ENCODE peak calls at places on chromosomes 3 and 15, in five cellular contexts. One of them, this sample, is unnamed.

GRCh38 chr3:64539451-64540196 is 148.2 kb downstream of the ADAMTS9 start:
- DNase-seq in activated naive CD4-positive, alpha-beta T cell: no peak
- DNase-seq in SK-N-DZ: no peak
- DNase-seq in RCC 7860: no peak
- DNase-seq in mucosa of descending colon: no peak
- DNase-seq in this sample: peak

GRCh38 chr3:185822957-185823279 is 1.9 kb downstream of the IGF2BP2 start:
- DNase-seq in activated naive CD4-positive, alpha-beta T cell: no peak
- DNase-seq in SK-N-DZ: no peak
- DNase-seq in RCC 7860: no peak
- DNase-seq in mucosa of descending colon: no peak
- DNase-seq in this sample: no peak

GRCh38 chr3:55327131-55327920 is 159.8 kb downstream of the WNT5A start:
- DNase-seq in activated naive CD4-positive, alpha-beta T cell: no peak
- DNase-seq in SK-N-DZ: no peak
- DNase-seq in RCC 7860: peak
- DNase-seq in mucosa of descending colon: no peak
- DNase-seq in this sample: no peak

GRCh38 chr3:157589168-157589567 is 86.0 kb upstream of the VEPH1 start:
- DNase-seq in activated naive CD4-positive, alpha-beta T cell: no peak
- DNase-seq in SK-N-DZ: no peak
- DNase-seq in RCC 7860: no peak
- DNase-seq in mucosa of descending colon: no peak
- DNase-seq in this sample: no peak

GRCh38 chr15:75174102-75174501 is 27.6 kb upstream of the C15orf39 start:
- DNase-seq in activated naive CD4-positive, alpha-beta T cell: no peak
- DNase-seq in SK-N-DZ: no peak
- DNase-seq in RCC 7860: no peak
- DNase-seq in mucosa of descending colon: peak
- DNase-seq in this sample: no peak

GRCh38 chr3:54527953-54528352 is 399.9 kb downstream of the LRTM1 start:
- DNase-seq in activated naive CD4-positive, alpha-beta T cell: no peak
- DNase-seq in SK-N-DZ: no peak
- DNase-seq in RCC 7860: no peak
- DNase-seq in mucosa of descending colon: no peak
- DNase-seq in this sample: no peak

GRCh38 chr3:135848051-135848450 is 117.5 kb upstream of the PPP2R3A start:
- DNase-seq in activated naive CD4-positive, alpha-beta T cell: no peak
- DNase-seq in SK-N-DZ: no peak
- DNase-seq in RCC 7860: no peak
- DNase-seq in mucosa of descending colon: no peak
- DNase-seq in this sample: no peak

GRCh38 chr15:63877713-63878271 is 44.0 kb upstream of the HERC1 start:
- DNase-seq in activated naive CD4-positive, alpha-beta T cell: no peak
- DNase-seq in SK-N-DZ: no peak
- DNase-seq in RCC 7860: no peak
- DNase-seq in mucosa of descending colon: no peak
- DNase-seq in this sample: no peak

GRCh38 chr3:52310861-52311566 is 5.1 kb upstream of the DNAH1 start:
- DNase-seq in activated naive CD4-positive, alpha-beta T cell: no peak
- DNase-seq in SK-N-DZ: no peak
- DNase-seq in RCC 7860: no peak
- DNase-seq in mucosa of descending colon: no peak
- DNase-seq in this sample: no peak

GRCh38 chr3:170421147-170421641 is 2.5 kb downstream of the CLDN11 start:
- DNase-seq in activated naive CD4-positive, alpha-beta T cell: no peak
- DNase-seq in SK-N-DZ: no peak
- DNase-seq in RCC 7860: no peak
- DNase-seq in mucosa of descending colon: no peak
- DNase-seq in this sample: peak

GRCh38 chr3:100316656-100317069 is 17.9 kb upstream of the NIT2 start:
- DNase-seq in activated naive CD4-positive, alpha-beta T cell: peak
- DNase-seq in SK-N-DZ: peak
- DNase-seq in RCC 7860: peak
- DNase-seq in mucosa of descending colon: no peak
- DNase-seq in this sample: no peak

GRCh38 chr3:58566398-58567250 is 10.6 kb downstream of the FAM107A start:
- DNase-seq in activated naive CD4-positive, alpha-beta T cell: no peak
- DNase-seq in SK-N-DZ: no peak
- DNase-seq in RCC 7860: no peak
- DNase-seq in mucosa of descending colon: no peak
- DNase-seq in this sample: no peak

GRCh38 chr3:131535131-131535530 is 32.4 kb upstream of the MRPL3 start:
- DNase-seq in activated naive CD4-positive, alpha-beta T cell: no peak
- DNase-seq in SK-N-DZ: no peak
- DNase-seq in RCC 7860: no peak
- DNase-seq in mucosa of descending colon: no peak
- DNase-seq in this sample: no peak

GRCh38 chr3:184261270-184262165 is at the start of gene CAMK2N2:
- DNase-seq in activated naive CD4-positive, alpha-beta T cell: peak
- DNase-seq in SK-N-DZ: peak
- DNase-seq in RCC 7860: peak
- DNase-seq in mucosa of descending colon: peak
- DNase-seq in this sample: no peak

GRCh38 chr3:169867584-169868211 is 2.0 kb downstream of the LRRC31 start:
- DNase-seq in activated naive CD4-positive, alpha-beta T cell: no peak
- DNase-seq in SK-N-DZ: no peak
- DNase-seq in RCC 7860: no peak
- DNase-seq in mucosa of descending colon: no peak
- DNase-seq in this sample: no peak

GRCh38 chr3:8319935-8320634 is 181.5 kb upstream of the LMCD1 start:
- DNase-seq in activated naive CD4-positive, alpha-beta T cell: no peak
- DNase-seq in SK-N-DZ: no peak
- DNase-seq in RCC 7860: peak
- DNase-seq in mucosa of descending colon: no peak
- DNase-seq in this sample: no peak

GRCh38 chr15:39127925-39128617 is 452.8 kb upstream of the THBS1 start:
- DNase-seq in activated naive CD4-positive, alpha-beta T cell: no peak
- DNase-seq in SK-N-DZ: no peak
- DNase-seq in RCC 7860: peak
- DNase-seq in mucosa of descending colon: no peak
- DNase-seq in this sample: no peak

GRCh38 chr3:64151335-64151871 is 73.9 kb downstream of the PRICKLE2 start:
- DNase-seq in activated naive CD4-positive, alpha-beta T cell: no peak
- DNase-seq in SK-N-DZ: no peak
- DNase-seq in RCC 7860: no peak
- DNase-seq in mucosa of descending colon: no peak
- DNase-seq in this sample: no peak

GRCh38 chr15:70702584-70702983 is 60.8 kb downstream of the UACA start:
- DNase-seq in activated naive CD4-positive, alpha-beta T cell: no peak
- DNase-seq in SK-N-DZ: no peak
- DNase-seq in RCC 7860: no peak
- DNase-seq in mucosa of descending colon: no peak
- DNase-seq in this sample: no peak

GRCh38 chr15:48855501-48856440 is 22.2 kb upstream of the EID1 start:
- DNase-seq in activated naive CD4-positive, alpha-beta T cell: no peak
- DNase-seq in SK-N-DZ: peak
- DNase-seq in RCC 7860: peak
- DNase-seq in mucosa of descending colon: no peak
- DNase-seq in this sample: no peak